ENCODE peak calls at places on chromosomes 5 and 9, in seven cellular contexts. V is HepG2, G is IMR-90, J is A549, P is H1, T is K562, Y is SK-N-SH. L is an unnamed sample.

GRCh38 chr9:135989722-135990467 is 28.7 kb upstream of the UBAC1 start:
- DNase-seq in Y (no peak), J (no peak), V (no peak), T (no peak), G (no peak), P (no peak), L (no peak)

GRCh38 chr5:141369994-141370848 is at the start of gene PCDHGB3:
- DNase-seq in V (no peak), Y (no peak), P (no peak), J (no peak), G (peak; percentile 74), T (peak; percentile 21), L (no peak)

GRCh38 chr5:132090107-132090506 is 16.5 kb downstream of the CSF2 start:
- DNase-seq in Y (no peak), J (no peak), V (no peak), G (peak; percentile 93), T (no peak), P (no peak), L (no peak)

GRCh38 chr5:74290634-74291033 is 349.9 kb downstream of the ENC1 start:
- DNase-seq in P (no peak), T (no peak), Y (no peak), V (peak; percentile 7), J (no peak), G (no peak), L (no peak)

GRCh38 chr9:130634191-130634768 is 30.1 kb upstream of the PRDM12 start:
- DNase-seq in V (no peak), Y (no peak), J (no peak), P (no peak), T (no peak), G (no peak), L (no peak)

GRCh38 chr9:100352201-100352726 is 478 bp downstream of the TEX10 start:
- DNase-seq in V (no peak), Y (no peak), T (peak; percentile 72), J (peak; percentile 43), P (no peak), G (peak; percentile 10), L (no peak)

GRCh38 chr5:81303563-81303962 is 2.2 kb downstream of the ZCCHC9 start:
- DNase-seq in G (peak; percentile 94), J (no peak), T (no peak), P (no peak), Y (no peak), V (peak; percentile 20), L (no peak)

GRCh38 chr5:171577940-171578856 is 158.8 kb downstream of the FGF18 start:
- DNase-seq in G (no peak), P (no peak), Y (no peak), T (no peak), J (no peak), V (no peak), L (no peak)

GRCh38 chr9:88339322-88339721 is 48.9 kb upstream of the SPIN1 start:
- DNase-seq in G (no peak), T (no peak), J (no peak), P (no peak), Y (no peak), V (no peak), L (no peak)

GRCh38 chr9:90340421-90340820 is 302.2 kb downstream of the DIRAS2 start:
- DNase-seq in V (no peak), G (peak; percentile 46), P (no peak), J (no peak), Y (no peak), T (no peak), L (no peak)

GRCh38 chr9:118023649-118024048 is 319.4 kb downstream of the TLR4 start:
- DNase-seq in V (no peak), J (no peak), T (no peak), G (no peak), Y (no peak), P (no peak), L (no peak)

GRCh38 chr5:72817639-72818266 is 1.3 kb downstream of the TNPO1 start:
- DNase-seq in G (no peak), J (no peak), Y (no peak), V (no peak), P (no peak), T (no peak), L (no peak)

GRCh38 chr5:29208026-29208425 is 1985.5 kb upstream of the CDH6 start:
- DNase-seq in T (no peak), P (no peak), Y (no peak), G (no peak), V (no peak), J (no peak), L (no peak)

GRCh38 chr5:179377421-179378115 is 32.3 kb upstream of the ADAMTS2 start:
- DNase-seq in J (no peak), G (peak; percentile 18), T (no peak), P (no peak), V (no peak), Y (peak; percentile 12), L (no peak)

GRCh38 chr5:68746220-68747076 is 347.4 kb upstream of the SLC30A5 start:
- DNase-seq in V (no peak), J (no peak), P (no peak), Y (no peak), T (no peak), G (no peak), L (no peak)

GRCh38 chr5:111954516-111955337 is 197.7 kb upstream of the NREP start:
- DNase-seq in G (peak; percentile 51), T (no peak), J (no peak), V (no peak), Y (no peak), P (no peak), L (peak; percentile 28)

GRCh38 chr9:133813749-133814585 is 75.8 kb upstream of the SARDH start:
- DNase-seq in Y (peak; percentile 85), T (no peak), G (peak; percentile 26), J (no peak), P (no peak), V (no peak), L (no peak)

GRCh38 chr5:96111080-96111756 is 149.6 kb upstream of the ELL2 start:
- DNase-seq in V (peak; percentile 30), T (no peak), G (no peak), J (no peak), P (no peak), Y (no peak), L (no peak)

GRCh38 chr5:142032747-142033631 is 20.2 kb upstream of the GNPDA1 start:
- DNase-seq in J (no peak), V (no peak), Y (no peak), P (no peak), G (no peak), T (no peak), L (no peak)

GRCh38 chr9:93262537-93263310 is 78.8 kb downstream of the WNK2 start:
- DNase-seq in G (no peak), P (no peak), J (no peak), Y (peak; percentile 22), T (peak; percentile 10), V (no peak), L (no peak)
- TF ChIP-seq RFX5 in G (no peak), P (no peak), J (no peak), Y (no peak), T (no peak), V (no peak), L (no peak)

DNA sequence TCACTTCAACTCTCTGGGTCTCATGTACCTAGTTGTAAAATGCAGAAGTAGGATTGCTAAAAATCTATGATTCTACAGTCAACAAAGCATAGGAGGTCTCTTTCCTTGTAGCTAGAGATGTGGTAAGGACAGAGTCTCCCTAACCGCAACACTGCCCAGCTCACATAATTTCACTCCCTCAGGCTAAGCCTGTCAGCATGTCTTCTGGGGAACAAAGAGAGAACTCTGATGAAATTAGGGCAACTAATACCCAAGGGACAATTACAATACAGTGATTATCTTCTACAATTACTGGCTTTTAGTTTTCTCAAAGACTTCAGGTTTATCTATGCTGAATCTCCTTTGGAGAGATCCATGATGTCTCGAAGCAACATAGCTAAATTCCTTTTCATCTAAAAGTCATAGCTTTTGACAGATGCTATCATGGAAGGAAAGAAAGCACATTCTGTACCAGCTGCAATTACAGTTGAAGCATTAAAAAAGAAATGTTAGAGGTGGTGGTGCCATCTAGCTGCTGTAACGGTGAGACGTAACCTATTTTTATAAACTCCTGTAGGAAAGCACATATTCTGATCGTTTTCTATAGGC is 141.1 kb upstream of the TARS1 start:
- DNase-seq in V (no peak), Y (peak; percentile 20), T (no peak), J (peak; percentile 2), G (peak; percentile 71), P (no peak), L (peak; percentile 9)
- TF ChIP-seq RFX5 in V (no peak), Y (no peak), T (no peak), J (no peak), G (no peak), P (no peak), L (no peak)

GRCh38 chr9:394347-395052 is 179.8 kb downstream of the DOCK8 start:
- DNase-seq in Y (no peak), P (no peak), J (no peak), G (no peak), T (no peak), V (no peak), L (no peak)
- TF ChIP-seq RFX5 in Y (no peak), P (no peak), J (no peak), G (no peak), T (no peak), V (no peak), L (no peak)

GRCh38 chr5:123099514-123100151 is 10.6 kb downstream of the PRDM6 start:
- DNase-seq in J (peak; percentile 66), Y (peak; percentile 88), G (no peak), V (no peak), P (no peak), T (no peak), L (no peak)
- TF ChIP-seq RFX5 in J (no peak), Y (no peak), G (no peak), V (no peak), P (no peak), T (no peak), L (no peak)

GRCh38 chr9:125525846-125526619 is 181.0 kb downstream of the MAPKAP1 start:
- DNase-seq in T (no peak), J (no peak), G (peak; percentile 89), Y (no peak), V (no peak), P (no peak), L (no peak)
- TF ChIP-seq RFX5 in T (no peak), J (no peak), G (no peak), Y (no peak), V (no peak), P (no peak), L (no peak)

GRCh38 chr9:120777229-120777628 is 16.0 kb downstream of the FBXW2 start:
- DNase-seq in V (no peak), P (no peak), Y (no peak), G (no peak), T (peak; percentile 40), J (no peak), L (no peak)
- TF ChIP-seq RFX5 in V (no peak), P (no peak), Y (no peak), G (no peak), T (no peak), J (no peak), L (no peak)

GRCh38 chr5:116084231-116084630 is 594 bp upstream of the COMMD10 start:
- DNase-seq in P (no peak), J (peak; percentile 19), Y (peak; percentile 52), V (no peak), G (peak; percentile 29), T (peak; percentile 45), L (no peak)
- TF ChIP-seq RFX5 in P (no peak), J (no peak), Y (no peak), V (no peak), G (no peak), T (no peak), L (no peak)

L was measured in GM12878.